ENCODE peak calls at places on chromosomes 2 and 18, in seven cellular contexts. H, D, P, Q, E, G and O are unnamed samples.

GRCh38 chr2:39620067-39620466 is 45.6 kb upstream of the TMEM178A start:
- DNase-seq in H (no peak), D (no peak), P (peak; percentile 40), Q (peak; percentile 73), E (peak; percentile 46), G (peak; percentile 92), O (peak; percentile 56)

GRCh38 chr2:121659933-121660332 is 10.7 kb upstream of the CLASP1 start:
- DNase-seq in H (no peak), D (no peak), P (no peak), Q (no peak), E (no peak), G (no peak), O (no peak)

GRCh38 chr2:96260404-96261260 is 5.2 kb downstream of the TMEM127 start:
- DNase-seq in H (peak; percentile 91), D (no peak), P (peak; percentile 56), Q (peak; percentile 87), E (peak; percentile 75), G (peak; percentile 96), O (peak; percentile 72)

GRCh38 chr2:20677301-20678176 is 10.6 kb downstream of the GDF7 start:
- DNase-seq in H (no peak), D (no peak), P (no peak), Q (no peak), E (no peak), G (no peak), O (no peak)

GRCh38 chr2:100747551-100747950 is 72.4 kb upstream of the NPAS2 start:
- DNase-seq in H (no peak), D (no peak), P (peak; percentile 30), Q (no peak), E (no peak), G (peak; percentile 44), O (no peak)

GRCh38 chr2:134336352-134336751 is 82.5 kb downstream of the MGAT5 start:
- DNase-seq in H (no peak), D (no peak), P (no peak), Q (no peak), E (no peak), G (no peak), O (no peak)

GRCh38 chr2:117212562-117212961 is 601.9 kb upstream of the DDX18 start:
- DNase-seq in H (no peak), D (no peak), P (no peak), Q (no peak), E (no peak), G (no peak), O (no peak)

GRCh38 chr2:170680172-170680913 is 34.8 kb upstream of the SP5 start:
- DNase-seq in H (no peak), D (no peak), P (no peak), Q (no peak), E (no peak), G (no peak), O (no peak)

GRCh38 chr2:64865073-64865830 is 123.9 kb upstream of the SLC1A4 start:
- DNase-seq in H (peak; percentile 88), D (peak; percentile 38), P (peak; percentile 51), Q (peak; percentile 90), E (peak; percentile 49), G (peak; percentile 64), O (peak; percentile 76)

GRCh38 chr18:73150199-73150598 is 282.4 kb upstream of the NETO1 start:
- DNase-seq in H (no peak), D (no peak), P (no peak), Q (no peak), E (no peak), G (no peak), O (no peak)

GRCh38 chr18:23114911-23115310 is 20.4 kb upstream of the CABLES1 start:
- DNase-seq in H (no peak), D (no peak), P (no peak), Q (no peak), E (no peak), G (peak; percentile 76), O (no peak)

GRCh38 chr2:46666044-46666662 is 186.8 kb downstream of the TMEM247 start:
- DNase-seq in H (no peak), D (no peak), P (no peak), Q (no peak), E (no peak), G (no peak), O (peak; percentile 82)

GRCh38 chr2:149037851-149038250 is 648 bp upstream of the LYPD6B start:
- DNase-seq in H (peak; percentile 73), D (no peak), P (no peak), Q (no peak), E (no peak), G (peak; percentile 60), O (no peak)

GRCh38 chr2:64391940-64392339 is 62.0 kb upstream of the LGALSL start:
- DNase-seq in H (no peak), D (no peak), P (no peak), Q (no peak), E (no peak), G (no peak), O (no peak)

GRCh38 chr2:28751956-28752607 is 452 bp downstream of the PPP1CB start:
- DNase-seq in H (no peak), D (peak; percentile 4), P (no peak), Q (peak; percentile 28), E (no peak), G (peak; percentile 23), O (no peak)

GRCh38 chr2:64354857-64355680 is 98.9 kb upstream of the LGALSL start:
- DNase-seq in H (no peak), D (no peak), P (peak; percentile 19), Q (peak; percentile 32), E (no peak), G (peak; percentile 84), O (no peak)

GRCh38 chr2:168194784-168195522 is 52.4 kb downstream of the STK39 start:
- DNase-seq in H (no peak), D (no peak), P (peak; percentile 14), Q (peak; percentile 25), E (no peak), G (no peak), O (no peak)

GRCh38 chr18:10559566-10560456 is 34.0 kb downstream of the NAPG start:
- DNase-seq in H (no peak), D (no peak), P (no peak), Q (no peak), E (no peak), G (no peak), O (no peak)

GRCh38 chr18:12518832-12519534 is 111.3 kb downstream of the PRELID3A start:
- DNase-seq in H (no peak), D (no peak), P (no peak), Q (no peak), E (no peak), G (no peak), O (no peak)

GRCh38 chr18:32378705-32379104 is 92.0 kb downstream of the GAREM1 start:
- DNase-seq in H (no peak), D (no peak), P (no peak), Q (no peak), E (no peak), G (no peak), O (no peak)

GRCh38 chr2:176079851-176080539 is 3.8 kb downstream of the EVX2 start:
- DNase-seq in H (peak; percentile 86), D (no peak), P (peak; percentile 19), Q (peak; percentile 77), E (no peak), G (peak; percentile 62), O (peak; percentile 67)

GRCh38 chr2:7014201-7014640 is 97.0 kb downstream of the RNF144A start:
- DNase-seq in H (no peak), D (peak; percentile 25), P (no peak), Q (no peak), E (peak; percentile 90), G (peak; percentile 81), O (peak; percentile 36)

GRCh38 chr2:226215902-226216503 is 583.6 kb downstream of the IRS1 start:
- DNase-seq in H (peak; percentile 6), D (peak; percentile 24), P (peak; percentile 17), Q (peak; percentile 12), E (peak; percentile 62), G (peak; percentile 59), O (peak; percentile 87)

GRCh38 chr2:213015387-213016165 is 135.8 kb downstream of the IKZF2 start:
- DNase-seq in H (no peak), D (no peak), P (no peak), Q (no peak), E (no peak), G (no peak), O (no peak)

GRCh38 chr2:240369725-240370585 is 65.5 kb upstream of the GPC1 start:
- DNase-seq in H (peak; percentile 76), D (no peak), P (peak; percentile 40), Q (peak; percentile 98), E (peak; percentile 53), G (peak; percentile 82), O (peak; percentile 90)

GRCh38 chr18:7855051-7855450 is 287.9 kb downstream of the PTPRM start:
- DNase-seq in H (no peak), D (no peak), P (no peak), Q (no peak), E (no peak), G (no peak), O (no peak)

GRCh38 chr18:32480581-32480980 is 9.9 kb upstream of the GAREM1 start:
- DNase-seq in H (no peak), D (no peak), P (no peak), Q (no peak), E (no peak), G (no peak), O (no peak)

GRCh38 chr2:19649785-19650380 is 251.9 kb downstream of the TTC32 start:
- DNase-seq in H (no peak), D (no peak), P (peak; percentile 86), Q (peak; percentile 81), E (no peak), G (peak; percentile 95), O (no peak)

GRCh38 chr18:69402219-69402989 is 1.7 kb downstream of the DOK6 start:
- DNase-seq in H (peak; percentile 5), D (no peak), P (no peak), Q (peak; percentile 15), E (no peak), G (no peak), O (peak; percentile 18)

GRCh38 chr18:72840109-72840508 is 27.7 kb downstream of the NETO1 start:
- DNase-seq in H (no peak), D (no peak), P (no peak), Q (no peak), E (no peak), G (no peak), O (no peak)

GRCh38 chr2:150126143-150126725 is 361.2 kb downstream of the RND3 start:
- DNase-seq in H (no peak), D (no peak), P (no peak), Q (no peak), E (no peak), G (peak; percentile 47), O (no peak)